ENCODE peak calls at places on chromosomes 3 and 15, in ten cellular contexts. E is A172; B is colonic mucosa; K is SJSA1; J is putamen; Z is HTR-8/SVneo; L is stimulated activated naive CD8-positive, alpha-beta T cell treated with anti-CD3 and anti-CD28 coated beads, Interleukin-15, amount 100 ng/mL, for 72 hours; U is tibial nerve; M is activated CD8-positive, alpha-beta memory T cell treated with anti-CD3 and anti-CD28 coated beads for 48 hours; O is germinal center. S is an unnamed sample.

GRCh38 chr3:160876568-160877100 is 120.6 kb downstream of the PPM1L start:
- DNase-seq in U (no peak), K (no peak), B (no peak), L (no peak), E (no peak), M (no peak), Z (no peak), O (no peak), J (no peak), S (no peak)

GRCh38 chr3:52070724-52071621 is 14.6 kb upstream of the DUSP7 start:
- DNase-seq in E (peak), L (no peak), J (no peak), U (no peak), K (no peak), Z (no peak), B (no peak), O (no peak), M (no peak), S (no peak)

GRCh38 chr15:64693134-64693533 is 82.3 kb downstream of the RBPMS2 start:
- DNase-seq in Z (no peak), U (no peak), E (peak), K (no peak), M (no peak), O (no peak), B (no peak), J (no peak), L (no peak), S (no peak)

GRCh38 chr3:158570999-158571702 is at the start of gene MLF1:
- DNase-seq in B (peak), E (peak), J (peak), L (peak), M (peak), Z (peak), U (peak), K (peak), O (peak), S (peak)

GRCh38 chr3:58059349-58060321 is 51.4 kb downstream of the FLNB start:
- DNase-seq in O (no peak), Z (peak), K (peak), B (peak), J (no peak), L (no peak), U (no peak), M (no peak), E (peak), S (no peak)

GRCh38 chr3:46853441-46854410 is 9.5 kb downstream of the MYL3 start:
- DNase-seq in L (no peak), K (no peak), J (no peak), E (no peak), O (no peak), U (no peak), B (no peak), M (no peak), Z (no peak), S (no peak)

GRCh38 chr3:66407281-66408218 is 93.3 kb downstream of the LRIG1 start:
- DNase-seq in L (peak), U (peak), K (peak), E (peak), Z (peak), O (peak), B (peak), J (peak), M (peak), S (peak)

GRCh38 chr3:50817756-50818518 is 143.2 kb downstream of the DOCK3 start:
- DNase-seq in U (no peak), O (no peak), E (no peak), L (no peak), B (no peak), Z (no peak), M (no peak), K (no peak), J (no peak), S (no peak)

GRCh38 chr3:193982258-193982659 is 153.7 kb upstream of the HES1 start:
- DNase-seq in U (peak), K (no peak), L (no peak), E (peak), J (no peak), Z (no peak), O (no peak), B (peak), M (no peak), S (no peak)

GRCh38 chr15:80310776-80311175 is 58.8 kb upstream of the CTXND1 start:
- DNase-seq in J (no peak), M (no peak), E (peak), L (no peak), B (no peak), O (no peak), U (no peak), Z (no peak), K (no peak), S (no peak)

GRCh38 chr3:125281411-125281810 is 68.9 kb upstream of the SLC12A8 start:
- DNase-seq in J (peak), O (no peak), B (no peak), L (no peak), U (no peak), E (no peak), M (no peak), Z (no peak), K (no peak), S (no peak)

GRCh38 chr3:172562881-172563835 is 39.9 kb upstream of the TNFSF10 start:
- DNase-seq in Z (peak), B (peak), M (no peak), J (no peak), U (no peak), L (no peak), O (no peak), E (peak), K (no peak), S (no peak)

GRCh38 chr3:63192248-63192647 is 85.9 kb upstream of the SYNPR start:
- DNase-seq in E (no peak), O (no peak), M (no peak), J (no peak), Z (no peak), U (no peak), B (no peak), L (no peak), K (no peak), S (no peak)

S was measured in stimulated activated effector memory CD8-positive, alpha-beta T cell treated with anti-CD3 and anti-CD28 coated beads, Interleukin-12 subunit alpha, Interleukin-12 subunit beta, amount 100 ng/mL, for 72 hours.